ENCODE peak calls at places on chromosomes 11 and 22, in eight cellular contexts. P, B, M, O, R, Z, A and N are unnamed samples.

GRCh38 chr22:29973269-29973668 is 90.3 kb downstream of the MTMR3 start:
- DNase-seq in P (peak; percentile 9), R (no peak), M (no peak), B (no peak), Z (no peak), O (no peak), A (no peak), N (peak; percentile 76)

GRCh38 chr11:64643258-64643881 is 52.4 kb downstream of the SLC22A12 start:
- DNase-seq in P (no peak), O (no peak), B (no peak), A (peak; percentile 57), M (peak; percentile 16), R (peak; percentile 43), Z (no peak), N (no peak)

GRCh38 chr11:44427432-44427831 is 117.5 kb upstream of the ALX4 start:
- DNase-seq in M (no peak), A (no peak), P (no peak), R (no peak), O (no peak), B (no peak), Z (no peak), N (peak; percentile 5)

GRCh38 chr11:83220279-83220678 is 26.8 kb downstream of the ANKRD42 start:
- DNase-seq in R (peak; percentile 54), Z (no peak), O (no peak), B (no peak), A (no peak), M (no peak), P (no peak), N (no peak)

GRCh38 chr11:66868726-66869291 is 11.9 kb downstream of the LRFN4 start:
- DNase-seq in B (no peak), R (no peak), Z (peak; percentile 95), M (no peak), A (peak; percentile 18), O (peak; percentile 71), P (no peak), N (peak; percentile 30)

GRCh38 chr11:62054484-62055121 is 69.2 kb upstream of the INCENP start:
- DNase-seq in O (peak; percentile 12), B (peak; percentile 10), A (no peak), R (peak; percentile 28), P (peak; percentile 78), M (peak; percentile 37), Z (no peak), N (peak; percentile 58)

GRCh38 chr11:71244116-71244815 is 8.1 kb downstream of the SHANK2 start:
- DNase-seq in R (no peak), O (no peak), M (peak; percentile 59), P (peak; percentile 18), A (no peak), B (peak; percentile 90), Z (no peak), N (no peak)

GRCh38 chr11:8787372-8787771 is 104.8 kb downstream of the RPL27A start:
- DNase-seq in M (peak; percentile 26), R (no peak), O (no peak), P (no peak), A (no peak), Z (no peak), B (peak; percentile 61), N (no peak)

GRCh38 chr11:27312110-27312509 is 50.9 kb downstream of the CCDC34 start:
- DNase-seq in Z (no peak), R (no peak), O (no peak), A (no peak), M (peak; percentile 28), P (no peak), B (peak; percentile 39), N (no peak)

GRCh38 chr11:102453286-102453797 is 777 bp upstream of the TMEM123 start:
- DNase-seq in O (no peak), R (peak; percentile 52), Z (no peak), M (no peak), A (no peak), B (no peak), P (no peak), N (no peak)

GRCh38 chr11:67303989-67304411 is 670 bp downstream of the SSH3 start:
- DNase-seq in M (peak; percentile 52), A (no peak), O (no peak), P (peak; percentile 15), R (peak; percentile 77), B (no peak), Z (no peak), N (peak; percentile 27)

GRCh38 chr22:23204541-23205157 is 24.3 kb downstream of the BCR start:
- DNase-seq in M (peak; percentile 51), R (peak; percentile 35), A (no peak), P (peak; percentile 43), Z (no peak), O (no peak), B (no peak), N (no peak)

GRCh38 chr11:103940542-103940941 is 95.9 kb upstream of the DDI1 start:
- DNase-seq in O (no peak), P (no peak), A (no peak), Z (no peak), M (peak; percentile 52), R (peak; percentile 8), B (no peak), N (no peak)

GRCh38 chr11:118283756-118284350 is 19.8 kb upstream of the MPZL2 start:
- DNase-seq in O (no peak), A (no peak), M (no peak), B (no peak), P (no peak), Z (no peak), R (no peak), N (no peak)

GRCh38 chr22:31829505-31829904 is 75.7 kb downstream of the DEPDC5 start:
- DNase-seq in B (peak; percentile 94), P (peak; percentile 83), Z (no peak), M (peak; percentile 96), A (no peak), O (no peak), R (peak; percentile 47), N (peak; percentile 88)

GRCh38 chr11:20156876-20157613 is 3.2 kb downstream of the DBX1 start:
- DNase-seq in O (peak; percentile 43), Z (no peak), M (no peak), A (no peak), P (no peak), B (no peak), R (no peak), N (no peak)

GRCh38 chr11:113278481-113278880 is 35.9 kb upstream of the TTC12 start:
- DNase-seq in R (no peak), B (no peak), A (no peak), P (no peak), Z (no peak), M (no peak), O (no peak), N (no peak)

GRCh38 chr22:48751539-48752437 is 1075.9 kb downstream of the BRD1 start:
- DNase-seq in B (no peak), A (no peak), O (no peak), P (no peak), R (no peak), M (no peak), Z (no peak), N (no peak)

GRCh38 chr11:34052608-34053160 is 1.2 kb downstream of the CAPRIN1 start:
- DNase-seq in P (no peak), A (no peak), R (peak; percentile 42), Z (no peak), B (peak; percentile 38), O (no peak), M (peak; percentile 54), N (peak; percentile 41)

GRCh38 chr22:25797891-25798290 is 55.9 kb downstream of the MYO18B start:
- DNase-seq in P (no peak), A (no peak), R (peak; percentile 84), O (no peak), Z (no peak), M (no peak), B (no peak), N (no peak)

GRCh38 chr22:49565516-49565855 is 262.2 kb downstream of the BRD1 start:
- DNase-seq in P (no peak), A (no peak), Z (no peak), B (no peak), M (no peak), R (no peak), O (no peak), N (no peak)

GRCh38 chr22:37499789-37500188 is 13.6 kb upstream of the MFNG start:
- DNase-seq in Z (no peak), O (no peak), M (no peak), B (no peak), P (no peak), A (no peak), R (no peak), N (no peak)

GRCh38 chr11:765025-765801 is 12.1 kb downstream of the GATD1 start:
- DNase-seq in M (peak; percentile 66), R (peak; percentile 38), A (peak; percentile 18), P (peak; percentile 59), Z (no peak), B (peak; percentile 50), O (peak; percentile 62), N (peak; percentile 78)

GRCh38 chr11:64800633-64801464 is 2.2 kb downstream of the MAP4K2 start:
- DNase-seq in Z (no peak), R (no peak), B (no peak), O (no peak), A (no peak), M (no peak), P (no peak), N (no peak)

GRCh38 chr11:83156996-83157754 is at the start of gene PCF11:
- DNase-seq in A (no peak), P (no peak), B (no peak), R (no peak), M (no peak), O (no peak), Z (no peak), N (no peak)